ENCODE peak calls at places on chromosomes 1 and 21, in ten cellular contexts. One of them, this sample, is unnamed.

GRCh38 chr1:43887748-43888147 is 45.9 kb upstream of the ARTN start:
- DNase-seq in spleen: no peak
- DNase-seq in A549: no peak
- DNase-seq in gastrocnemius medialis: no peak
- DNase-seq in HCT116: no peak
- DNase-seq in NB4: no peak
- DNase-seq in right lobe of liver: no peak
- DNase-seq in uterus: no peak
- DNase-seq in HepG2: no peak
- DNase-seq in body of pancreas: no peak
- DNase-seq in this sample: no peak

GRCh38 chr1:175270361-175270760 is 77.8 kb upstream of the KIAA0040 start:
- DNase-seq in spleen: no peak
- DNase-seq in right lobe of liver: no peak
- DNase-seq in gastrocnemius medialis: no peak
- DNase-seq in body of pancreas: no peak
- DNase-seq in NB4: no peak
- DNase-seq in A549: no peak
- DNase-seq in HepG2: no peak
- DNase-seq in uterus: no peak
- DNase-seq in HCT116: no peak
- DNase-seq in this sample: no peak

GRCh38 chr1:244010191-244010590 is 40.9 kb upstream of the ZBTB18 start:
- DNase-seq in NB4: no peak
- DNase-seq in body of pancreas: no peak
- DNase-seq in spleen: no peak
- DNase-seq in A549: peak; percentile 31
- DNase-seq in uterus: no peak
- DNase-seq in gastrocnemius medialis: no peak
- DNase-seq in right lobe of liver: no peak
- DNase-seq in HepG2: no peak
- DNase-seq in HCT116: no peak
- DNase-seq in this sample: no peak

GRCh38 chr1:167529829-167530474 is 11.6 kb upstream of the CD247 start:
- DNase-seq in HCT116: no peak
- DNase-seq in right lobe of liver: no peak
- DNase-seq in uterus: no peak
- DNase-seq in HepG2: no peak
- DNase-seq in body of pancreas: no peak
- DNase-seq in spleen: no peak
- DNase-seq in gastrocnemius medialis: no peak
- DNase-seq in NB4: no peak
- DNase-seq in A549: no peak
- DNase-seq in this sample: no peak

GRCh38 chr1:210299501-210299900 is 29.2 kb upstream of the HHAT start:
- DNase-seq in uterus: no peak
- DNase-seq in A549: no peak
- DNase-seq in spleen: no peak
- DNase-seq in right lobe of liver: no peak
- DNase-seq in NB4: no peak
- DNase-seq in body of pancreas: no peak
- DNase-seq in HepG2: no peak
- DNase-seq in gastrocnemius medialis: no peak
- DNase-seq in HCT116: no peak
- DNase-seq in this sample: no peak

GRCh38 chr1:45615885-45616284 is 8.0 kb downstream of the CCDC17 start:
- DNase-seq in NB4: no peak
- DNase-seq in spleen: no peak
- DNase-seq in HepG2: no peak
- DNase-seq in HCT116: no peak
- DNase-seq in right lobe of liver: no peak
- DNase-seq in gastrocnemius medialis: no peak
- DNase-seq in body of pancreas: no peak
- DNase-seq in A549: no peak
- DNase-seq in uterus: no peak
- DNase-seq in this sample: no peak

GRCh38 chr1:66767590-66767989 is 15.3 kb downstream of the DYNLT5 start:
- DNase-seq in NB4: peak; percentile 1
- DNase-seq in A549: no peak
- DNase-seq in spleen: no peak
- DNase-seq in HCT116: no peak
- DNase-seq in body of pancreas: no peak
- DNase-seq in uterus: no peak
- DNase-seq in gastrocnemius medialis: no peak
- DNase-seq in HepG2: no peak
- DNase-seq in right lobe of liver: no peak
- DNase-seq in this sample: peak; percentile 7

GRCh38 chr1:36081926-36082485 is 1.9 kb upstream of the TEKT2 start:
- DNase-seq in HepG2: no peak
- DNase-seq in HCT116: no peak
- DNase-seq in spleen: peak; percentile 2
- DNase-seq in uterus: no peak
- DNase-seq in A549: no peak
- DNase-seq in gastrocnemius medialis: no peak
- DNase-seq in right lobe of liver: no peak
- DNase-seq in body of pancreas: no peak
- DNase-seq in NB4: no peak
- DNase-seq in this sample: no peak

GRCh38 chr1:76142771-76143540 is 68.4 kb downstream of the ST6GALNAC3 start:
- DNase-seq in gastrocnemius medialis: no peak
- DNase-seq in uterus: no peak
- DNase-seq in body of pancreas: peak; percentile 23
- DNase-seq in NB4: no peak
- DNase-seq in spleen: no peak
- DNase-seq in A549: no peak
- DNase-seq in HCT116: no peak
- DNase-seq in right lobe of liver: no peak
- DNase-seq in HepG2: no peak
- DNase-seq in this sample: no peak

GRCh38 chr1:207831517-207832327 is 79.2 kb downstream of the CD34 start:
- DNase-seq in right lobe of liver: no peak
- DNase-seq in body of pancreas: no peak
- DNase-seq in A549: no peak
- DNase-seq in HepG2: no peak
- DNase-seq in NB4: no peak
- DNase-seq in uterus: no peak
- DNase-seq in HCT116: no peak
- DNase-seq in spleen: no peak
- DNase-seq in gastrocnemius medialis: peak; percentile 93
- DNase-seq in this sample: no peak

GRCh38 chr1:117615474-117615873 is 9.6 kb downstream of the TENT5C start:
- DNase-seq in right lobe of liver: no peak
- DNase-seq in spleen: peak; percentile 80
- DNase-seq in gastrocnemius medialis: no peak
- DNase-seq in uterus: no peak
- DNase-seq in NB4: peak; percentile 87
- DNase-seq in A549: no peak
- DNase-seq in HCT116: no peak
- DNase-seq in body of pancreas: no peak
- DNase-seq in HepG2: no peak
- DNase-seq in this sample: no peak

GRCh38 chr1:63601463-63601862 is 8.3 kb downstream of the PGM1 start:
- DNase-seq in A549: no peak
- DNase-seq in HCT116: no peak
- DNase-seq in spleen: no peak
- DNase-seq in NB4: no peak
- DNase-seq in gastrocnemius medialis: peak; percentile 16
- DNase-seq in body of pancreas: no peak
- DNase-seq in right lobe of liver: no peak
- DNase-seq in uterus: no peak
- DNase-seq in HepG2: no peak
- DNase-seq in this sample: no peak

GRCh38 chr1:43276673-43277072 is 6.9 kb downstream of the TMEM125 start:
- DNase-seq in HCT116: no peak
- DNase-seq in A549: no peak
- DNase-seq in NB4: no peak
- DNase-seq in body of pancreas: peak; percentile 64
- DNase-seq in spleen: peak; percentile 30
- DNase-seq in right lobe of liver: peak; percentile 29
- DNase-seq in gastrocnemius medialis: no peak
- DNase-seq in HepG2: peak; percentile 87
- DNase-seq in uterus: no peak
- DNase-seq in this sample: no peak

GRCh38 chr1:24635195-24635843 is 7.8 kb upstream of the SRRM1 start:
- DNase-seq in gastrocnemius medialis: no peak
- DNase-seq in NB4: peak; percentile 75
- DNase-seq in HepG2: peak; percentile 72
- DNase-seq in right lobe of liver: no peak
- DNase-seq in body of pancreas: peak; percentile 40
- DNase-seq in spleen: no peak
- DNase-seq in uterus: no peak
- DNase-seq in A549: peak; percentile 76
- DNase-seq in HCT116: peak; percentile 65
- DNase-seq in this sample: peak; percentile 55

GRCh38 chr1:37999434-38000232 is 5.7 kb downstream of the FHL3 start:
- DNase-seq in gastrocnemius medialis: no peak
- DNase-seq in A549: peak; percentile 60
- DNase-seq in spleen: no peak
- DNase-seq in body of pancreas: peak; percentile 63
- DNase-seq in NB4: peak; percentile 88
- DNase-seq in uterus: peak; percentile 61
- DNase-seq in right lobe of liver: peak; percentile 57
- DNase-seq in HCT116: no peak
- DNase-seq in HepG2: peak; percentile 75
- DNase-seq in this sample: peak; percentile 46

DNA sequence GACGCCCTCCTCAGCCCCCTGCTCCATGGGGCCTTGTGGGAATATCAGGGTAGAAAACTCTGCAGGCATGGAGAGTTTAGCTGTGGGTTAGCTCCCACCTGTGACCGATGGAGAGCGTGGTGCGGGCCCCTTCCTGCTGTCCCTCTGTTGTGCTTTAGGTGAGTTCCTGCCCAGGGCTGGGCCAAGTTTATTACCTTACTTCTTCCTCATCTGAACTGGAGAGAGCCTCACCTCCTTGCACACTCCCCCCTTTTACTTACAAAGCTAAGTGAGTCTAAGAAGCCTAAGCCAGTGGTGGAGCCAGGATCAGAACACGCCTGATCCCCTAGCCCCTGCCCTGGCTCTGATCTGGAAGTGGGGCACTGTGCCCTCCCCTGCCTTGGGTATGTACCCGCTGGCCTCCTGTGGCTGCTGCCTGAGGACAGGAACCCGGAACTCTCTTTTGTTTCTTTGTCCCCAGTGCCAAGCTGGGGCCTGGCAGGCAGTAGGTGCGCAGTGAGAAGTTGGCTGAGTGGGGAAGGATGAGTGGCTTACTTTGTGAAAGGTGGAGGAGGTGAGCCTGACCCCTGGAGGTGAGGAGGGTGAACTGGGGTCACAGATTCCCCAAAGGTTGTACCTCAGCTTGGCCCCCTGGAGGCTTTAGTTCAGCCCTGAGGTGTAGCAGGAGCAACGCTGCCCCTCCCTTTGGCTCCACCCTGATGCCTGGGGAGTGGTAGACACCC is 32.9 kb downstream of the ARHGEF10L start:
- DNase-seq in uterus: no peak
- DNase-seq in NB4: no peak
- DNase-seq in A549: no peak
- DNase-seq in HepG2: no peak
- DNase-seq in body of pancreas: no peak
- DNase-seq in HCT116: no peak
- DNase-seq in gastrocnemius medialis: no peak
- DNase-seq in spleen: no peak
- DNase-seq in right lobe of liver: no peak
- DNase-seq in this sample: peak; percentile 11
- TF ChIP-seq POLR2A in uterus: no peak
- TF ChIP-seq POLR2A in NB4: no peak
- TF ChIP-seq POLR2A in A549: no peak
- TF ChIP-seq POLR2A in HepG2: no peak
- TF ChIP-seq POLR2A in body of pancreas: no peak
- TF ChIP-seq POLR2A in HCT116: no peak
- TF ChIP-seq POLR2A in gastrocnemius medialis: no peak
- TF ChIP-seq POLR2A in spleen: no peak
- TF ChIP-seq POLR2A in right lobe of liver: no peak
- TF ChIP-seq POLR2A in this sample: no peak

GRCh38 chr21:35048706-35049617 is at the start of gene RUNX1:
- DNase-seq in NB4: peak; percentile 98
- DNase-seq in HepG2: no peak
- DNase-seq in body of pancreas: peak; percentile 21
- DNase-seq in uterus: no peak
- DNase-seq in HCT116: no peak
- DNase-seq in gastrocnemius medialis: peak; percentile 34
- DNase-seq in right lobe of liver: peak; percentile 28
- DNase-seq in spleen: peak; percentile 90
- DNase-seq in A549: no peak
- DNase-seq in this sample: peak; percentile 82
- TF ChIP-seq POLR2A in NB4: peak; percentile 23
- TF ChIP-seq POLR2A in HepG2: no peak
- TF ChIP-seq POLR2A in body of pancreas: no peak
- TF ChIP-seq POLR2A in uterus: no peak
- TF ChIP-seq POLR2A in HCT116: no peak
- TF ChIP-seq POLR2A in gastrocnemius medialis: no peak
- TF ChIP-seq POLR2A in right lobe of liver: no peak
- TF ChIP-seq POLR2A in spleen: peak; percentile 63
- TF ChIP-seq POLR2A in A549: no peak
- TF ChIP-seq POLR2A in this sample: peak; percentile 77

DNA sequence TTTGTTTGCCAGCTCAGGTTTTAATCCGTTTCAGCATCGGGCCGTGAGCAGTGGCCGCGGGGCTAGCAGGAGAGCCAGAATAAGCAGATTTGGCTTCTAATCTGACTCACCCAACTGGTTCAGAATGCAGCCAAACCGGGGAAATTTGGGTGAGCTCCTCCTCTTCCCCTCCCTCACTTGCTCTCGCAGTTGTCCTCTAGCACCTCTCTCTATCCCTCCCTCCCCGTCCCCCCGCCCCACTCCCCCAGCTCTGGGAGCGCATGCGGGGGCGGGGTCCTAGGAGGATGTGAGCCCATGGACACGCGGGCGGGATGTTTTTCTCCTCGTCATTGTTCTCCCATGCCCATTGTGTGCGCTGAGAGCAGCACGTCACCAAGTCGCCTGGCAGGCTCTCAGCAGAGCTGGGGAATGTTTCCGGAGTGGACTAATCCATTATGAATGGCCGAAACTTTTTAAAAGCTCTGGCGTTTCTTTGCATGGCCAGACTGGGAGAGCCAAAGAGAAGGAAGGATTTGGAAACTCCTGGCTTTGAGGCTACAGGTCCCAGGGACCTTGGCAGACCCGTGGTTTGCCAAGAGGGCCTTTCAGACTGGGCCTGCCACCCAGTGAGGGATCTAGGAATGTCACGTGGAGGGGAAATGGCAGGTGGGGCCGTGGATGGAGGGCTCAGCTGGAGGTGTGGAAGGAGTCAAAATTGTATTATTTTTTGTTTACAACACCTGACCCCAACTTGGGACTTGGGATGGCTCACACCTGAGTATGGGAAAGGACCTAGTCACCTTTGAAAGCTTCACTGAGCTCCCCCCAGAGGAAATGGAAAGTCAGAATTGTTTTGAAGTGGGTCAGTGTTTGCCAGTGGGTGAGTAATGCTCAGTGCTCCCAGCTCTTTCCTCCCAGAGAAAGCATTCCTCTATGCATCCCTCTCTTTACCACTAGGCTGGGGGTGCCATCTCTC is 39.2 kb downstream of the CDK18 start:
- DNase-seq in uterus: peak; percentile 80
- DNase-seq in HepG2: peak; percentile 62
- DNase-seq in HCT116: no peak
- DNase-seq in right lobe of liver: peak; percentile 75
- DNase-seq in gastrocnemius medialis: peak; percentile 26
- DNase-seq in NB4: peak; percentile 52
- DNase-seq in body of pancreas: peak; percentile 63
- DNase-seq in spleen: peak; percentile 84
- DNase-seq in A549: peak; percentile 63
- DNase-seq in this sample: no peak
- TF ChIP-seq POLR2A in uterus: no peak
- TF ChIP-seq POLR2A in HepG2: no peak
- TF ChIP-seq POLR2A in HCT116: no peak
- TF ChIP-seq POLR2A in right lobe of liver: no peak
- TF ChIP-seq POLR2A in gastrocnemius medialis: no peak
- TF ChIP-seq POLR2A in NB4: no peak
- TF ChIP-seq POLR2A in body of pancreas: no peak
- TF ChIP-seq POLR2A in spleen: no peak
- TF ChIP-seq POLR2A in A549: no peak
- TF ChIP-seq POLR2A in this sample: no peak

GRCh38 chr1:159780583-159781582 is at the start of gene DUSP23:
- DNase-seq in spleen: peak; percentile 99
- DNase-seq in uterus: peak; percentile 97
- DNase-seq in HCT116: peak; percentile 96
- DNase-seq in A549: peak; percentile 98
- DNase-seq in NB4: peak; percentile 56
- DNase-seq in gastrocnemius medialis: peak; percentile 98
- DNase-seq in right lobe of liver: peak; percentile 99
- DNase-seq in body of pancreas: peak; percentile 98
- DNase-seq in HepG2: peak; percentile 4
- DNase-seq in this sample: peak; percentile 90
- TF ChIP-seq POLR2A in spleen: no peak
- TF ChIP-seq POLR2A in uterus: peak; percentile 84
- TF ChIP-seq POLR2A in HCT116: no peak
- TF ChIP-seq POLR2A in A549: peak; percentile 51
- TF ChIP-seq POLR2A in NB4: no peak
- TF ChIP-seq POLR2A in gastrocnemius medialis: peak; percentile 83
- TF ChIP-seq POLR2A in right lobe of liver: peak; percentile 67
- TF ChIP-seq POLR2A in body of pancreas: peak; percentile 75
- TF ChIP-seq POLR2A in HepG2: no peak
- TF ChIP-seq POLR2A in this sample: peak; percentile 53